ENCODE peak calls at places on chromosome 9, in ten cellular contexts. One of them, this sample, is unnamed.

GRCh38 chr9:92654481-92655301 is 15.2 kb downstream of the IPPK start:
- DNase-seq in Peyer's patch: no peak
- DNase-seq in tibial artery: no peak
- DNase-seq in choroid plexus epithelial cell: no peak
- DNase-seq in lower lobe of right lung: peak
- DNase-seq in K562: no peak
- DNase-seq in mucosa of descending colon: no peak
- DNase-seq in heart left ventricle: no peak
- DNase-seq in prostate gland: peak
- DNase-seq in sigmoid colon: no peak
- DNase-seq in this sample: peak

GRCh38 chr9:127032256-127032655 is 90.2 kb downstream of the ANGPTL2 start:
- DNase-seq in Peyer's patch: no peak
- DNase-seq in tibial artery: no peak
- DNase-seq in choroid plexus epithelial cell: no peak
- DNase-seq in lower lobe of right lung: no peak
- DNase-seq in K562: no peak
- DNase-seq in mucosa of descending colon: no peak
- DNase-seq in heart left ventricle: no peak
- DNase-seq in prostate gland: no peak
- DNase-seq in sigmoid colon: no peak
- DNase-seq in this sample: no peak

GRCh38 chr9:112380102-112380581 is at the start of gene HSDL2:
- DNase-seq in Peyer's patch: peak
- DNase-seq in tibial artery: no peak
- DNase-seq in choroid plexus epithelial cell: peak
- DNase-seq in lower lobe of right lung: no peak
- DNase-seq in K562: peak
- DNase-seq in mucosa of descending colon: peak
- DNase-seq in heart left ventricle: no peak
- DNase-seq in prostate gland: no peak
- DNase-seq in sigmoid colon: peak
- DNase-seq in this sample: peak

GRCh38 chr9:117335797-117336435 is 78.9 kb downstream of the ASTN2 start:
- DNase-seq in Peyer's patch: no peak
- DNase-seq in tibial artery: no peak
- DNase-seq in choroid plexus epithelial cell: no peak
- DNase-seq in lower lobe of right lung: no peak
- DNase-seq in K562: no peak
- DNase-seq in mucosa of descending colon: no peak
- DNase-seq in heart left ventricle: no peak
- DNase-seq in prostate gland: no peak
- DNase-seq in sigmoid colon: no peak
- DNase-seq in this sample: no peak

GRCh38 chr9:70073193-70073592 is 29.5 kb downstream of the MAMDC2 start:
- DNase-seq in Peyer's patch: no peak
- DNase-seq in tibial artery: no peak
- DNase-seq in choroid plexus epithelial cell: peak
- DNase-seq in lower lobe of right lung: no peak
- DNase-seq in K562: no peak
- DNase-seq in mucosa of descending colon: no peak
- DNase-seq in heart left ventricle: no peak
- DNase-seq in prostate gland: no peak
- DNase-seq in sigmoid colon: no peak
- DNase-seq in this sample: no peak

GRCh38 chr9:128523199-128523925 is 18.8 kb downstream of the GLE1 start:
- DNase-seq in Peyer's patch: no peak
- DNase-seq in tibial artery: no peak
- DNase-seq in choroid plexus epithelial cell: peak
- DNase-seq in lower lobe of right lung: no peak
- DNase-seq in K562: no peak
- DNase-seq in mucosa of descending colon: no peak
- DNase-seq in heart left ventricle: no peak
- DNase-seq in prostate gland: no peak
- DNase-seq in sigmoid colon: peak
- DNase-seq in this sample: peak

GRCh38 chr9:107276966-107277710 is 5.9 kb upstream of the RAD23B start:
- DNase-seq in Peyer's patch: no peak
- DNase-seq in tibial artery: no peak
- DNase-seq in choroid plexus epithelial cell: peak
- DNase-seq in lower lobe of right lung: no peak
- DNase-seq in K562: no peak
- DNase-seq in mucosa of descending colon: no peak
- DNase-seq in heart left ventricle: no peak
- DNase-seq in prostate gland: no peak
- DNase-seq in sigmoid colon: no peak
- DNase-seq in this sample: peak

GRCh38 chr9:130237763-130238524 is 27.6 kb upstream of the HMCN2 start:
- DNase-seq in Peyer's patch: no peak
- DNase-seq in tibial artery: no peak
- DNase-seq in choroid plexus epithelial cell: no peak
- DNase-seq in lower lobe of right lung: peak
- DNase-seq in K562: no peak
- DNase-seq in mucosa of descending colon: no peak
- DNase-seq in heart left ventricle: no peak
- DNase-seq in prostate gland: no peak
- DNase-seq in sigmoid colon: peak
- DNase-seq in this sample: no peak

GRCh38 chr9:89278997-89279739 is 31.8 kb upstream of the CKS2 start:
- DNase-seq in Peyer's patch: no peak
- DNase-seq in tibial artery: no peak
- DNase-seq in choroid plexus epithelial cell: peak
- DNase-seq in lower lobe of right lung: no peak
- DNase-seq in K562: peak
- DNase-seq in mucosa of descending colon: peak
- DNase-seq in heart left ventricle: no peak
- DNase-seq in prostate gland: no peak
- DNase-seq in sigmoid colon: no peak
- DNase-seq in this sample: peak

GRCh38 chr9:128027166-128027539 is 40.0 kb downstream of the NAIF1 start:
- DNase-seq in Peyer's patch: peak
- DNase-seq in tibial artery: no peak
- DNase-seq in choroid plexus epithelial cell: peak
- DNase-seq in lower lobe of right lung: no peak
- DNase-seq in K562: no peak
- DNase-seq in mucosa of descending colon: no peak
- DNase-seq in heart left ventricle: no peak
- DNase-seq in prostate gland: no peak
- DNase-seq in sigmoid colon: no peak
- DNase-seq in this sample: peak

GRCh38 chr9:4082948-4083347 is 216.9 kb downstream of the GLIS3 start:
- DNase-seq in Peyer's patch: no peak
- DNase-seq in tibial artery: no peak
- DNase-seq in choroid plexus epithelial cell: no peak
- DNase-seq in lower lobe of right lung: no peak
- DNase-seq in K562: no peak
- DNase-seq in mucosa of descending colon: no peak
- DNase-seq in heart left ventricle: no peak
- DNase-seq in prostate gland: no peak
- DNase-seq in sigmoid colon: no peak
- DNase-seq in this sample: peak

GRCh38 chr9:117707561-117707960 is 3.4 kb downstream of the TLR4 start:
- DNase-seq in Peyer's patch: no peak
- DNase-seq in tibial artery: no peak
- DNase-seq in choroid plexus epithelial cell: peak
- DNase-seq in lower lobe of right lung: no peak
- DNase-seq in K562: no peak
- DNase-seq in mucosa of descending colon: no peak
- DNase-seq in heart left ventricle: no peak
- DNase-seq in prostate gland: no peak
- DNase-seq in sigmoid colon: no peak
- DNase-seq in this sample: no peak

GRCh38 chr9:27181381-27181780 is 72.4 kb downstream of the TEK start:
- DNase-seq in Peyer's patch: no peak
- DNase-seq in tibial artery: no peak
- DNase-seq in choroid plexus epithelial cell: peak
- DNase-seq in lower lobe of right lung: no peak
- DNase-seq in K562: no peak
- DNase-seq in mucosa of descending colon: no peak
- DNase-seq in heart left ventricle: no peak
- DNase-seq in prostate gland: no peak
- DNase-seq in sigmoid colon: no peak
- DNase-seq in this sample: peak

GRCh38 chr9:18928711-18929110 is 104.3 kb downstream of the SAXO1 start:
- DNase-seq in Peyer's patch: no peak
- DNase-seq in tibial artery: no peak
- DNase-seq in choroid plexus epithelial cell: peak
- DNase-seq in lower lobe of right lung: no peak
- DNase-seq in K562: no peak
- DNase-seq in mucosa of descending colon: no peak
- DNase-seq in heart left ventricle: no peak
- DNase-seq in prostate gland: no peak
- DNase-seq in sigmoid colon: no peak
- DNase-seq in this sample: no peak

GRCh38 chr9:1005043-1005667 is 28.7 kb downstream of the DMRT3 start:
- DNase-seq in Peyer's patch: no peak
- DNase-seq in tibial artery: no peak
- DNase-seq in choroid plexus epithelial cell: peak
- DNase-seq in lower lobe of right lung: no peak
- DNase-seq in K562: peak
- DNase-seq in mucosa of descending colon: peak
- DNase-seq in heart left ventricle: no peak
- DNase-seq in prostate gland: no peak
- DNase-seq in sigmoid colon: no peak
- DNase-seq in this sample: peak

GRCh38 chr9:71681708-71682268 is 86.5 kb downstream of the CEMIP2 start:
- DNase-seq in Peyer's patch: no peak
- DNase-seq in tibial artery: no peak
- DNase-seq in choroid plexus epithelial cell: peak
- DNase-seq in lower lobe of right lung: no peak
- DNase-seq in K562: peak
- DNase-seq in mucosa of descending colon: peak
- DNase-seq in heart left ventricle: no peak
- DNase-seq in prostate gland: no peak
- DNase-seq in sigmoid colon: no peak
- DNase-seq in this sample: peak

GRCh38 chr9:94210616-94211603 is 48.2 kb upstream of the ZNF169 start:
- DNase-seq in Peyer's patch: no peak
- DNase-seq in tibial artery: no peak
- DNase-seq in choroid plexus epithelial cell: no peak
- DNase-seq in lower lobe of right lung: no peak
- DNase-seq in K562: no peak
- DNase-seq in mucosa of descending colon: no peak
- DNase-seq in heart left ventricle: no peak
- DNase-seq in prostate gland: no peak
- DNase-seq in sigmoid colon: no peak
- DNase-seq in this sample: no peak

GRCh38 chr9:2967779-2968178 is 123.9 kb upstream of the PUM3 start:
- DNase-seq in Peyer's patch: no peak
- DNase-seq in tibial artery: no peak
- DNase-seq in choroid plexus epithelial cell: no peak
- DNase-seq in lower lobe of right lung: no peak
- DNase-seq in K562: no peak
- DNase-seq in mucosa of descending colon: no peak
- DNase-seq in heart left ventricle: no peak
- DNase-seq in prostate gland: no peak
- DNase-seq in sigmoid colon: no peak
- DNase-seq in this sample: peak

GRCh38 chr9:136856541-136857141 is 4.5 kb downstream of the MAMDC4 start:
- DNase-seq in Peyer's patch: no peak
- DNase-seq in tibial artery: peak
- DNase-seq in choroid plexus epithelial cell: no peak
- DNase-seq in lower lobe of right lung: no peak
- DNase-seq in K562: no peak
- DNase-seq in mucosa of descending colon: peak
- DNase-seq in heart left ventricle: no peak
- DNase-seq in prostate gland: no peak
- DNase-seq in sigmoid colon: no peak
- DNase-seq in this sample: no peak
- TF ChIP-seq CTCF in Peyer's patch: peak
- TF ChIP-seq CTCF in tibial artery: no peak
- TF ChIP-seq CTCF in choroid plexus epithelial cell: no peak
- TF ChIP-seq CTCF in lower lobe of right lung: no peak
- TF ChIP-seq CTCF in K562: peak
- TF ChIP-seq CTCF in mucosa of descending colon: no peak
- TF ChIP-seq CTCF in heart left ventricle: no peak
- TF ChIP-seq CTCF in prostate gland: no peak
- TF ChIP-seq CTCF in sigmoid colon: no peak
- TF ChIP-seq CTCF in this sample: no peak

DNA sequence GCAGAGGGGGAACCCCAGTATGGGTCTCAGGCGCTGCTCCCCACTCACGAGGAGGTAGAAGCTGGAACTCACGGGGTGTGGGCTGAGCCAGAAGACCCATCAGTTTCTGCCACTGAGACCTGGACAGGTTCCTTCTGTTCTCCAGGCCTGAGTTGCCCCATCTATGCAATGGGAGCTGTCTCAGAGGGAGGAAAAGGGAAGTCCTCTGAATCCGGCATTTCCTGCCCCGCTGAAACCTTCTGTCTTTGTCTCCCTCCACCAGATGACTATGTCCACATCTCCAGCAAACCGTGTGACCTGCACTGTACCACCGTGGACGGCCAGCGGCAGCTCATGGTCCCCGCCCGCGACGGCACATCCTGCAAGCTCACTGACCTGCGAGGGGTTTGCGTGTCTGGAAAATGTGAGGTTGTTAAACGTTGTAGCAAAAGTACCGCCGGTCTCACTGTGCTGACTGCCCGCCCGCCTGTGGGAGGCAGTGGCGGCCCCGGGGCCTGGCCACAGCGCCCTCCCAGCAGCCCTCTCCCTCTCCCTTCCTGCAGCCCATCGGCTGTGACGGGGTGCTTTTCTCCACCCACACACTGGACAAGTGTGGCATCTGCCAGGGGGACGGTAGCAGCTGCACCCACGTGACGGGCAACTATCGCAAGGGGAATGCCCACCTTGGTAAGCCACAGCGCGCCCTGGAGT is 6.0 kb downstream of the ADAMTSL2 start:
- DNase-seq in Peyer's patch: no peak
- DNase-seq in tibial artery: no peak
- DNase-seq in choroid plexus epithelial cell: no peak
- DNase-seq in lower lobe of right lung: no peak
- DNase-seq in K562: no peak
- DNase-seq in mucosa of descending colon: no peak
- DNase-seq in heart left ventricle: no peak
- DNase-seq in prostate gland: no peak
- DNase-seq in sigmoid colon: no peak
- DNase-seq in this sample: no peak
- H3K4me3 ChIP-seq in Peyer's patch: no peak
- H3K4me3 ChIP-seq in tibial artery: no peak
- H3K4me3 ChIP-seq in choroid plexus epithelial cell: no peak
- H3K4me3 ChIP-seq in lower lobe of right lung: no peak
- H3K4me3 ChIP-seq in K562: no peak
- H3K4me3 ChIP-seq in mucosa of descending colon: no peak
- H3K4me3 ChIP-seq in heart left ventricle: no peak
- H3K4me3 ChIP-seq in prostate gland: no peak
- H3K4me3 ChIP-seq in sigmoid colon: no peak
- H3K4me3 ChIP-seq in this sample: no peak

GRCh38 chr9:137582286-137582860 is 3.6 kb upstream of the DPH7 start:
- DNase-seq in Peyer's patch: no peak
- DNase-seq in tibial artery: no peak
- DNase-seq in choroid plexus epithelial cell: no peak
- DNase-seq in lower lobe of right lung: peak
- DNase-seq in K562: peak
- DNase-seq in mucosa of descending colon: no peak
- DNase-seq in heart left ventricle: no peak
- DNase-seq in prostate gland: no peak
- DNase-seq in sigmoid colon: no peak
- DNase-seq in this sample: no peak
- TF ChIP-seq CTCF in Peyer's patch: peak
- TF ChIP-seq CTCF in tibial artery: no peak
- TF ChIP-seq CTCF in choroid plexus epithelial cell: peak
- TF ChIP-seq CTCF in lower lobe of right lung: peak
- TF ChIP-seq CTCF in K562: peak
- TF ChIP-seq CTCF in mucosa of descending colon: no peak
- TF ChIP-seq CTCF in heart left ventricle: no peak
- TF ChIP-seq CTCF in prostate gland: peak
- TF ChIP-seq CTCF in sigmoid colon: no peak
- TF ChIP-seq CTCF in this sample: peak

GRCh38 chr9:33080534-33080933 is 4.1 kb upstream of the SMU1 start:
- DNase-seq in Peyer's patch: no peak
- DNase-seq in tibial artery: no peak
- DNase-seq in choroid plexus epithelial cell: no peak
- DNase-seq in lower lobe of right lung: no peak
- DNase-seq in K562: no peak
- DNase-seq in mucosa of descending colon: no peak
- DNase-seq in heart left ventricle: no peak
- DNase-seq in prostate gland: peak
- DNase-seq in sigmoid colon: no peak
- DNase-seq in this sample: no peak
- H3K4me3 ChIP-seq in Peyer's patch: no peak
- H3K4me3 ChIP-seq in tibial artery: no peak
- H3K4me3 ChIP-seq in choroid plexus epithelial cell: no peak
- H3K4me3 ChIP-seq in lower lobe of right lung: no peak
- H3K4me3 ChIP-seq in K562: no peak
- H3K4me3 ChIP-seq in mucosa of descending colon: no peak
- H3K4me3 ChIP-seq in heart left ventricle: no peak
- H3K4me3 ChIP-seq in prostate gland: no peak
- H3K4me3 ChIP-seq in sigmoid colon: no peak
- H3K4me3 ChIP-seq in this sample: no peak